ENCODE peak calls at places on chromosomes 3 and 15, in nine cellular contexts. G, F, S, T, P, V, B, A and I are unnamed samples.

GRCh38 chr3:70943886-70944285 is 631.4 kb upstream of the MDFIC2 start:
- DNase-seq in G (no peak), F (no peak), S (no peak), T (no peak), P (no peak), V (no peak), B (no peak), A (no peak), I (no peak)

GRCh38 chr3:86921981-86922680 is 68.8 kb downstream of the VGLL3 start:
- DNase-seq in G (no peak), F (no peak), S (no peak), T (no peak), P (no peak), V (no peak), B (no peak), A (no peak), I (no peak)

GRCh38 chr3:188270423-188270972 is 116.5 kb downstream of the LPP start:
- DNase-seq in G (peak; percentile 47), F (no peak), S (no peak), T (no peak), P (no peak), V (peak; percentile 45), B (no peak), A (no peak), I (no peak)

GRCh38 chr15:69939513-69940440 is 157.9 kb downstream of the TLE3 start:
- DNase-seq in G (no peak), F (peak; percentile 51), S (no peak), T (no peak), P (no peak), V (no peak), B (no peak), A (no peak), I (no peak)

GRCh38 chr3:30680789-30681188 is 74.4 kb downstream of the TGFBR2 start:
- DNase-seq in G (no peak), F (no peak), S (no peak), T (no peak), P (no peak), V (no peak), B (no peak), A (no peak), I (no peak)

GRCh38 chr3:114092151-114093000 is 35.8 kb downstream of the QTRT2 start:
- DNase-seq in G (no peak), F (no peak), S (no peak), T (no peak), P (no peak), V (no peak), B (no peak), A (no peak), I (no peak)

GRCh38 chr3:19173945-19174344 is 25.6 kb downstream of the KCNH8 start:
- DNase-seq in G (no peak), F (no peak), S (no peak), T (no peak), P (no peak), V (no peak), B (no peak), A (no peak), I (no peak)

GRCh38 chr15:75202251-75203016 is 752 bp downstream of the C15orf39 start:
- DNase-seq in G (peak; percentile 89), F (peak; percentile 82), S (peak; percentile 95), T (peak; percentile 83), P (peak; percentile 86), V (peak; percentile 70), B (no peak), A (peak; percentile 93), I (peak; percentile 82)

GRCh38 chr15:89776274-89777072 is at the start of gene MESP2:
- DNase-seq in G (peak; percentile 87), F (peak; percentile 79), S (peak; percentile 95), T (no peak), P (peak; percentile 46), V (peak; percentile 86), B (peak; percentile 50), A (no peak), I (peak; percentile 27)

GRCh38 chr15:85116066-85116465 is 134.4 kb downstream of the PDE8A start:
- DNase-seq in G (no peak), F (no peak), S (no peak), T (no peak), P (no peak), V (no peak), B (no peak), A (no peak), I (no peak)

GRCh38 chr3:197241173-197241572 is 57.2 kb downstream of the DLG1 start:
- DNase-seq in G (no peak), F (no peak), S (no peak), T (no peak), P (no peak), V (no peak), B (no peak), A (no peak), I (no peak)

GRCh38 chr3:37256447-37256846 is 82.1 kb upstream of the LRRFIP2 start:
- DNase-seq in G (no peak), F (no peak), S (no peak), T (no peak), P (no peak), V (no peak), B (no peak), A (no peak), I (no peak)

DNA sequence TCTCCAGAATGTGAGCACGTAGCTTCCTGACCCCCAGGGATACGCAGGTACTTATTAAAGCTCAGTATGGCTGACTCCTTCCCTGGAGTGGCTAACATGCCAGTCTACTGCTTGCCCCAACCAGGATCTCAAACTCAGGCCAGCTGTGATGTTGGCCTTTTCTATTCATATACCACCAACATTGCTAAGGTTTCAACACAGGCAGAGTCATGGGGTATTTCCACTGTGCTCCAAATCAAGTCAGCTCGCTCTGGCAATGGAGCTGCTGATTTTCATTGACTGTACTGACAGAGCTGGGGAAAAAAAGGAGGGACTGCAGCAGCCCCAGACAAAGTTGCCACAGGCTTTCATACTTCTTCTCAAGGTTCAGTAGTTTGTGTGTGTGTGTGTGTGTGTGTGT is 87.0 kb downstream of the CFAP20DC start:
- DNase-seq in G (no peak), F (no peak), S (no peak), T (no peak), P (no peak), V (no peak), B (no peak), A (no peak), I (no peak)
- H3K9me3 ChIP-seq in G (no peaks in the 10 kb centered on the region), F (no peaks in the 10 kb centered on the region), S (no peaks in the 10 kb centered on the region), T (no peaks in the 10 kb centered on the region), P (no peaks in the 10 kb centered on the region), V (no peaks in the 10 kb centered on the region), B (no peaks in the 10 kb centered on the region), A (no peaks in the 10 kb centered on the region), I (no peaks in the 10 kb centered on the region)

DNA sequence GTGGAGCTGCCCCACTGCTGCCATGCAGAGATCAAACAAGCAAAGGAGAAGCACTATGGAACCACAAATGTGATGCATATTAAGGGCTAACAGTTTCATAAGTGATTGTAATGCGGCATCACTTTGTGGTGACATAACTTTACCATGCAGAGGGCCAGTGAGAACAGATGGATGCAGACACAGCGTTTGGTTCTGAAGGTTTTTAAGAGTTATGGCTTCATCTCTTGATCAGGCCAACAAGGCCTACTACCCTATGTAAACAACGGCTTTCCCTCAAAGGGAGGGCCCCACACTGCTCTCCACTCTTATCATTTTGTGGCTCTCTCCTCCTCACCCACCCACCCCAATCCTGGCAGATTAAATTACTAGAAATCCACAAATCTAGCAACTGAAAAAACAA is 13.4 kb downstream of the NR2E3 start:
- DNase-seq in G (no peak), F (no peak), S (no peak), T (no peak), P (no peak), V (no peak), B (no peak), A (no peak), I (no peak)
- H3K9me3 ChIP-seq in G (no peaks in the 10 kb centered on the region), F (no peaks in the 10 kb centered on the region), S (no peaks in the 10 kb centered on the region), T (no peaks in the 10 kb centered on the region), P (no peaks in the 10 kb centered on the region), V (no peaks in the 10 kb centered on the region), B (no peaks in the 10 kb centered on the region), A (peaks cover 5% of the 10 kb centered on the region), I (peaks cover 3% of the 10 kb centered on the region)

DNA sequence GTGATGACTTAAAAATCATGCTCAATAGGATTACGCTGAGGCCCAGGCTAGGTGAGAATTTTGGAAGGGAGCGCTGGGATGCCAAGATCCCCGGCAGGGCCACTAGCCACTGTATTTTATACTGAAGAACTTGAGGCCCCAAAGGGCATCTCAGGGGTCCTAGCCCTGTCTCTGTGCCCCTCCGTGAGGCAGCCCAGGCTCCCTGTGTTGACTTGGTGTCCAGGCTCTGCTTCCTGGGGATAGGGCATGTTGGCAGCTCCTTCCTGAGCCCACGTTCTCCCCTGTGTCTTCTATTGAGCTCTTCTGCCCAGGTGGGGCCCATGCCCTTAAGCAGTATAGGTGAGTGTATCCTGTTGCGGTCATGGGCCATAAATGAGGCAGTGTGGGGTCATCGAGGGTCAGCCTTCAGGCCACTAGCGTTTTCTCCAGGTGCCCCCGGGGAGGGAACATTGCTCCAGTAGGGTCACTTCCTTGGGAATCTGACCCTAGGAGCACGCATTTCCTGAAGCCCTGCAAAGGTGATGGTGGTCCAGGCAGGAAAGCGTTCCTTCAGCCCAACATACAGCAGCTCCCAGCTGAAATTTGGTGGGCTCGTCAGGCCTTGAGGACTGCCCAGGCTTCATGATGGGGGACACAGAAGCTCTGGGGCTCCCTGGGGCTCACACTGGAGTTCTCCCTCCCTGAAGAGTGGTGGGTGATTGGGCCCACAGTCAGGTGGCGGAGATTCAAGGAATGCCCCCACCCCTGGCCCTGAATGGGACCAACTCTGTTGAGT is 189.4 kb downstream of the UBE3A start:
- DNase-seq in G (no peak), F (no peak), S (no peak), T (no peak), P (no peak), V (peak; percentile 5), B (no peak), A (no peak), I (peak; percentile 4)
- H3K9me3 ChIP-seq in G (no peaks in the 10 kb centered on the region), F (no peaks in the 10 kb centered on the region), S (peaks cover 2% of the 10 kb centered on the region), T (peaks cover 7% of the 10 kb centered on the region), P (no peaks in the 10 kb centered on the region), V (no peaks in the 10 kb centered on the region), B (peaks cover 26% of the 10 kb centered on the region), A (no peaks in the 10 kb centered on the region), I (no peaks in the 10 kb centered on the region)

GRCh38 chr3:187046033-187046432 is 93.3 kb downstream of the RPL39L start:
- DNase-seq in G (no peak), F (no peak), S (no peak), T (no peak), P (no peak), V (no peak), B (no peak), A (no peak), I (no peak)

GRCh38 chr3:187051066-187051465 is 88.2 kb downstream of the RPL39L start:
- DNase-seq in G (no peak), F (no peak), S (no peak), T (no peak), P (no peak), V (no peak), B (no peak), A (no peak), I (no peak)

GRCh38 chr3:187049462-187050101 is 89.7 kb downstream of the RPL39L start:
- DNase-seq in G (no peak), F (no peak), S (no peak), T (no peak), P (no peak), V (no peak), B (no peak), A (no peak), I (no peak)

DNA sequence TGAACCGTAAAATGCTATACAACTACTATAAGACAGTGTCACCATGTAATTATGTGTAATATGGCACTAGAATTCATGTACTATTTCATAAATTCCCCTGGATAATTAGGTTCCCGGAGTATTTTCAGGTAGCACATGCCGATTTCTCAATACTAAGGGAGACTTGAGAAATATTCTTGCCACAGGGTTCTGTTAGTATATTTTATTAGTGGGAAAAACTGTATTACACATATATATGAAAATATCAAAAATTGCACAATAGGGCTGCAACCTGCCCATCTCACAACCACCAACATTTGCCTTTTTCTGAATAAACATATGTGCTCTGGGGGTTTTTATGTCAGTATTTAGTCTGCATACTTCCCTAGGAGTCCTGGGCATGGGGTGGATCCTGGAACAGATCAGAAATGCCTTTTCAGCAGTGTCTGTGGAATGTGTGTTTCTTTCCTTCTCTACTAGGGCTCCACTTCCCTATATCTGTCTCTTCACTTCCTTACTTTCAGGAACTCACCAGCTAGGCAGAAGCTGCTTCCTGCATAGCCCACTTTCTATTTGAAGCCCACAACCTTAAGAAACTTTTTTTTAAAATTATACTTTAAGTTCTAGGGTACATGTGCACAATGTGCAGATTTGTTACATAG is 87.5 kb downstream of the RPL39L start:
- DNase-seq in G (peak; percentile 10), F (no peak), S (no peak), T (no peak), P (no peak), V (no peak), B (no peak), A (no peak), I (no peak)
- H3K9me3 ChIP-seq in G (no peaks in the 10 kb centered on the region), F (no peaks in the 10 kb centered on the region), S (no peaks in the 10 kb centered on the region), T (no peaks in the 10 kb centered on the region), P (no peaks in the 10 kb centered on the region), V (no peaks in the 10 kb centered on the region), B (no peaks in the 10 kb centered on the region), A (no peaks in the 10 kb centered on the region), I (no peaks in the 10 kb centered on the region)